ENCODE peak calls at places on chromosomes 12 and 14, in four cellular contexts. One of them, this sample, is unnamed.

GRCh38 chr12:56998981-56999380 is 7.4 kb downstream of the ZBTB39 start:
- DNase-seq in NCI-H1105: no peak
- DNase-seq in NCI-H2081: no peak
- DNase-seq in lung: no peak
- DNase-seq in this sample: no peak

GRCh38 chr14:22185191-22185590 is 403.8 kb downstream of the DAD1 start:
- DNase-seq in NCI-H1105: no peak
- DNase-seq in NCI-H2081: no peak
- DNase-seq in lung: no peak
- DNase-seq in this sample: no peak

GRCh38 chr12:90978117-90978770 is 23.3 kb upstream of the CCER1 start:
- DNase-seq in NCI-H1105: peak; percentile 25
- DNase-seq in NCI-H2081: peak; percentile 50
- DNase-seq in lung: no peak
- DNase-seq in this sample: no peak

GRCh38 chr12:42912367-42912766 is 322.8 kb upstream of the PRICKLE1 start:
- DNase-seq in NCI-H1105: no peak
- DNase-seq in NCI-H2081: no peak
- DNase-seq in lung: no peak
- DNase-seq in this sample: no peak

GRCh38 chr14:42057176-42057575 is 450.5 kb downstream of the LRFN5 start:
- DNase-seq in NCI-H1105: peak; percentile 42
- DNase-seq in NCI-H2081: no peak
- DNase-seq in lung: no peak
- DNase-seq in this sample: no peak

GRCh38 chr12:52351196-52352059 is 15.9 kb downstream of the KRT85 start:
- DNase-seq in NCI-H1105: no peak
- DNase-seq in NCI-H2081: no peak
- DNase-seq in lung: no peak
- DNase-seq in this sample: peak; percentile 57

GRCh38 chr12:14307004-14307403 is 58.5 kb upstream of the ATF7IP start:
- DNase-seq in NCI-H1105: no peak
- DNase-seq in NCI-H2081: no peak
- DNase-seq in lung: no peak
- DNase-seq in this sample: no peak

GRCh38 chr14:103188691-103189480 is 65.6 kb downstream of the TNFAIP2 start:
- DNase-seq in NCI-H1105: no peak
- DNase-seq in NCI-H2081: no peak
- DNase-seq in lung: no peak
- DNase-seq in this sample: peak; percentile 4

GRCh38 chr14:71380271-71380670 is 473.0 kb downstream of the PCNX1 start:
- DNase-seq in NCI-H1105: no peak
- DNase-seq in NCI-H2081: no peak
- DNase-seq in lung: no peak
- DNase-seq in this sample: no peak

This sample was measured in activated effector memory CD4-positive, alpha-beta T cell treated with Interleukin-2 at 50 U/mL for 16 hours.